ENCODE peak calls at places on chromosomes 16 and 17, in seven cellular contexts. One of them, this sample, is unnamed. For H3K9me3, the result is how much of the 10 kb centered on the place peaks cover.

GRCh38 chr17:82366749-82367148 is 4.8 kb upstream of the UTS2R start:
- DNase-seq in right cardiac atrium: no peak
- DNase-seq in CD4-positive, alpha-beta memory T cell: no peak
- DNase-seq in lower lobe of right lung: peak
- DNase-seq in CD8-positive, alpha-beta memory T cell: no peak
- DNase-seq in Caco-2: no peak
- DNase-seq in left lung: no peak
- DNase-seq in this sample: no peak

GRCh38 chr16:67149276-67150057 is 1.3 kb downstream of the B3GNT9 start:
- DNase-seq in right cardiac atrium: peak
- DNase-seq in CD4-positive, alpha-beta memory T cell: no peak
- DNase-seq in lower lobe of right lung: no peak
- DNase-seq in CD8-positive, alpha-beta memory T cell: no peak
- DNase-seq in Caco-2: no peak
- DNase-seq in left lung: no peak
- DNase-seq in this sample: no peak

GRCh38 chr17:31373150-31374082 is 18.1 kb upstream of the RAB11FIP4 start:
- DNase-seq in right cardiac atrium: no peak
- DNase-seq in CD4-positive, alpha-beta memory T cell: peak
- DNase-seq in lower lobe of right lung: no peak
- DNase-seq in CD8-positive, alpha-beta memory T cell: peak
- DNase-seq in Caco-2: peak
- DNase-seq in left lung: no peak
- DNase-seq in this sample: no peak

GRCh38 chr17:55434721-55435120 is 13.1 kb upstream of the MMD start:
- DNase-seq in right cardiac atrium: no peak
- DNase-seq in CD4-positive, alpha-beta memory T cell: no peak
- DNase-seq in lower lobe of right lung: no peak
- DNase-seq in CD8-positive, alpha-beta memory T cell: no peak
- DNase-seq in Caco-2: no peak
- DNase-seq in left lung: no peak
- DNase-seq in this sample: no peak

GRCh38 chr17:57605734-57606105 is 139.4 kb downstream of the CCDC182 start:
- DNase-seq in right cardiac atrium: no peak
- DNase-seq in CD4-positive, alpha-beta memory T cell: no peak
- DNase-seq in lower lobe of right lung: no peak
- DNase-seq in CD8-positive, alpha-beta memory T cell: no peak
- DNase-seq in Caco-2: no peak
- DNase-seq in left lung: no peak
- DNase-seq in this sample: no peak

GRCh38 chr16:80932725-80933124 is 74.0 kb downstream of the CMC2 start:
- DNase-seq in right cardiac atrium: peak
- DNase-seq in CD4-positive, alpha-beta memory T cell: no peak
- DNase-seq in lower lobe of right lung: peak
- DNase-seq in CD8-positive, alpha-beta memory T cell: no peak
- DNase-seq in Caco-2: peak
- DNase-seq in left lung: peak
- DNase-seq in this sample: no peak

GRCh38 chr17:40751065-40751464 is 4.1 kb downstream of the KRT25 start:
- DNase-seq in right cardiac atrium: no peak
- DNase-seq in CD4-positive, alpha-beta memory T cell: no peak
- DNase-seq in lower lobe of right lung: no peak
- DNase-seq in CD8-positive, alpha-beta memory T cell: no peak
- DNase-seq in Caco-2: no peak
- DNase-seq in left lung: no peak
- DNase-seq in this sample: no peak

GRCh38 chr16:66474750-66475199 is 47.7 kb downstream of the BEAN1 start:
- DNase-seq in right cardiac atrium: no peak
- DNase-seq in CD4-positive, alpha-beta memory T cell: peak
- DNase-seq in lower lobe of right lung: no peak
- DNase-seq in CD8-positive, alpha-beta memory T cell: peak
- DNase-seq in Caco-2: no peak
- DNase-seq in left lung: no peak
- DNase-seq in this sample: no peak

GRCh38 chr17:30093463-30094147 is 23.0 kb upstream of the NSRP1 start:
- DNase-seq in right cardiac atrium: no peak
- DNase-seq in CD4-positive, alpha-beta memory T cell: peak
- DNase-seq in lower lobe of right lung: no peak
- DNase-seq in CD8-positive, alpha-beta memory T cell: peak
- DNase-seq in Caco-2: peak
- DNase-seq in left lung: no peak
- DNase-seq in this sample: peak

GRCh38 chr16:56967733-56968132 is 6.0 kb downstream of the CETP start:
- DNase-seq in right cardiac atrium: no peak
- DNase-seq in CD4-positive, alpha-beta memory T cell: no peak
- DNase-seq in lower lobe of right lung: no peak
- DNase-seq in CD8-positive, alpha-beta memory T cell: no peak
- DNase-seq in Caco-2: no peak
- DNase-seq in left lung: no peak
- DNase-seq in this sample: no peak

GRCh38 chr16:8752706-8753105 is 44.7 kb downstream of the TMEM186 start:
- DNase-seq in right cardiac atrium: no peak
- DNase-seq in CD4-positive, alpha-beta memory T cell: no peak
- DNase-seq in lower lobe of right lung: no peak
- DNase-seq in CD8-positive, alpha-beta memory T cell: no peak
- DNase-seq in Caco-2: no peak
- DNase-seq in left lung: no peak
- DNase-seq in this sample: no peak
- H3K9me3 ChIP-seq in right cardiac atrium: under half
- H3K9me3 ChIP-seq in CD4-positive, alpha-beta memory T cell: under half
- H3K9me3 ChIP-seq in lower lobe of right lung: under half
- H3K9me3 ChIP-seq in CD8-positive, alpha-beta memory T cell: under half
- H3K9me3 ChIP-seq in Caco-2: under half
- H3K9me3 ChIP-seq in left lung: under half
- H3K9me3 ChIP-seq in this sample: under half

GRCh38 chr17:47763913-47764582 is 31.0 kb downstream of the TBX21 start:
- DNase-seq in right cardiac atrium: no peak
- DNase-seq in CD4-positive, alpha-beta memory T cell: no peak
- DNase-seq in lower lobe of right lung: no peak
- DNase-seq in CD8-positive, alpha-beta memory T cell: no peak
- DNase-seq in Caco-2: no peak
- DNase-seq in left lung: no peak
- DNase-seq in this sample: no peak
- H3K9me3 ChIP-seq in right cardiac atrium: under half
- H3K9me3 ChIP-seq in CD4-positive, alpha-beta memory T cell: under half
- H3K9me3 ChIP-seq in lower lobe of right lung: under half
- H3K9me3 ChIP-seq in CD8-positive, alpha-beta memory T cell: under half
- H3K9me3 ChIP-seq in Caco-2: under half
- H3K9me3 ChIP-seq in left lung: under half
- H3K9me3 ChIP-seq in this sample: under half

GRCh38 chr16:3388325-3388724 is 12.5 kb downstream of the ZSCAN32 start:
- DNase-seq in right cardiac atrium: no peak
- DNase-seq in CD4-positive, alpha-beta memory T cell: no peak
- DNase-seq in lower lobe of right lung: no peak
- DNase-seq in CD8-positive, alpha-beta memory T cell: no peak
- DNase-seq in Caco-2: no peak
- DNase-seq in left lung: no peak
- DNase-seq in this sample: no peak
- H3K9me3 ChIP-seq in right cardiac atrium: under half
- H3K9me3 ChIP-seq in CD4-positive, alpha-beta memory T cell: under half
- H3K9me3 ChIP-seq in lower lobe of right lung: half or more
- H3K9me3 ChIP-seq in CD8-positive, alpha-beta memory T cell: under half
- H3K9me3 ChIP-seq in Caco-2: under half
- H3K9me3 ChIP-seq in left lung: under half
- H3K9me3 ChIP-seq in this sample: under half

GRCh38 chr16:8576141-8577004 is 13.9 kb downstream of the TMEM114 start:
- DNase-seq in right cardiac atrium: no peak
- DNase-seq in CD4-positive, alpha-beta memory T cell: no peak
- DNase-seq in lower lobe of right lung: no peak
- DNase-seq in CD8-positive, alpha-beta memory T cell: no peak
- DNase-seq in Caco-2: no peak
- DNase-seq in left lung: no peak
- DNase-seq in this sample: no peak

GRCh38 chr16:8579559-8579958 is 10.8 kb downstream of the TMEM114 start:
- DNase-seq in right cardiac atrium: no peak
- DNase-seq in CD4-positive, alpha-beta memory T cell: no peak
- DNase-seq in lower lobe of right lung: no peak
- DNase-seq in CD8-positive, alpha-beta memory T cell: no peak
- DNase-seq in Caco-2: no peak
- DNase-seq in left lung: no peak
- DNase-seq in this sample: no peak

GRCh38 chr16:8581923-8582580 is 8.3 kb downstream of the TMEM114 start:
- DNase-seq in right cardiac atrium: no peak
- DNase-seq in CD4-positive, alpha-beta memory T cell: no peak
- DNase-seq in lower lobe of right lung: peak
- DNase-seq in CD8-positive, alpha-beta memory T cell: no peak
- DNase-seq in Caco-2: no peak
- DNase-seq in left lung: peak
- DNase-seq in this sample: no peak

GRCh38 chr16:8575399-8575798 is 14.9 kb downstream of the TMEM114 start:
- DNase-seq in right cardiac atrium: no peak
- DNase-seq in CD4-positive, alpha-beta memory T cell: no peak
- DNase-seq in lower lobe of right lung: no peak
- DNase-seq in CD8-positive, alpha-beta memory T cell: no peak
- DNase-seq in Caco-2: no peak
- DNase-seq in left lung: no peak
- DNase-seq in this sample: no peak

GRCh38 chr16:8577678-8578304 is 12.5 kb downstream of the TMEM114 start:
- DNase-seq in right cardiac atrium: no peak
- DNase-seq in CD4-positive, alpha-beta memory T cell: no peak
- DNase-seq in lower lobe of right lung: no peak
- DNase-seq in CD8-positive, alpha-beta memory T cell: no peak
- DNase-seq in Caco-2: no peak
- DNase-seq in left lung: no peak
- DNase-seq in this sample: no peak
- H3K9me3 ChIP-seq in right cardiac atrium: under half
- H3K9me3 ChIP-seq in CD4-positive, alpha-beta memory T cell: under half
- H3K9me3 ChIP-seq in lower lobe of right lung: under half
- H3K9me3 ChIP-seq in CD8-positive, alpha-beta memory T cell: under half
- H3K9me3 ChIP-seq in Caco-2: under half
- H3K9me3 ChIP-seq in left lung: under half
- H3K9me3 ChIP-seq in this sample: under half

GRCh38 chr17:77665833-77666232 is 292.7 kb upstream of the TNRC6C start:
- DNase-seq in right cardiac atrium: no peak
- DNase-seq in CD4-positive, alpha-beta memory T cell: no peak
- DNase-seq in lower lobe of right lung: no peak
- DNase-seq in CD8-positive, alpha-beta memory T cell: no peak
- DNase-seq in Caco-2: no peak
- DNase-seq in left lung: no peak
- DNase-seq in this sample: no peak

GRCh38 chr17:77666480-77666879 is 292.0 kb upstream of the TNRC6C start:
- DNase-seq in right cardiac atrium: no peak
- DNase-seq in CD4-positive, alpha-beta memory T cell: no peak
- DNase-seq in lower lobe of right lung: no peak
- DNase-seq in CD8-positive, alpha-beta memory T cell: no peak
- DNase-seq in Caco-2: no peak
- DNase-seq in left lung: no peak
- DNase-seq in this sample: no peak

GRCh38 chr17:77668518-77668917 is 290.0 kb upstream of the TNRC6C start:
- DNase-seq in right cardiac atrium: no peak
- DNase-seq in CD4-positive, alpha-beta memory T cell: no peak
- DNase-seq in lower lobe of right lung: no peak
- DNase-seq in CD8-positive, alpha-beta memory T cell: no peak
- DNase-seq in Caco-2: no peak
- DNase-seq in left lung: no peak
- DNase-seq in this sample: no peak

GRCh38 chr17:77667478-77667877 is 291.0 kb upstream of the TNRC6C start:
- DNase-seq in right cardiac atrium: no peak
- DNase-seq in CD4-positive, alpha-beta memory T cell: no peak
- DNase-seq in lower lobe of right lung: no peak
- DNase-seq in CD8-positive, alpha-beta memory T cell: no peak
- DNase-seq in Caco-2: no peak
- DNase-seq in left lung: no peak
- DNase-seq in this sample: no peak

DNA sequence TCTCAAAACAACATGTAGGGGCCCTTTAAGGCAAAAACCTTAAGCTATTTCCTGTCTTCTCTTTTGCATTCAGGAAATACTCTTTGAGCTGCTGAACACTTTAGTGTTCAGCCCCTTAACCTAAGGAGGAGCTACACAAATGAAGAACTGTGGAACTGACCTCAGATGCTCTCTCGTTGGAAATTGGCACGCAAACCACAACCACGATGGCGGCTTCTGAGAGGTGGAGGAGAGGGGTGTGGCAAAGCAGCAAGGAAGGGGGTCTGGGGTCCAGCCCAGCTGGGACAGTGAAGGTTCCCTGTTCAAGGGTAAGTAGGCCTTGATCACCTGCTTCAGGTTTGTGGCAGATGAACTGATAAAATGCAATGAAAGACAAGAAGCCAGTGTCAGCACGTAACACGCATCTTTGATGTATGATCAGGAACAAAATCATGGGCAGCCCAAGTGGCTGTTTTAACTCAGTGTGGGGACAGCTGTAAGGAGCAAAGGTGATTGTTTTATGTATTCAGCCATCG is 291.6 kb upstream of the TNRC6C start:
- DNase-seq in right cardiac atrium: no peak
- DNase-seq in CD4-positive, alpha-beta memory T cell: peak
- DNase-seq in lower lobe of right lung: no peak
- DNase-seq in CD8-positive, alpha-beta memory T cell: peak
- DNase-seq in Caco-2: no peak
- DNase-seq in left lung: no peak
- DNase-seq in this sample: no peak
- H3K9me3 ChIP-seq in right cardiac atrium: under half
- H3K9me3 ChIP-seq in CD4-positive, alpha-beta memory T cell: under half
- H3K9me3 ChIP-seq in lower lobe of right lung: under half
- H3K9me3 ChIP-seq in CD8-positive, alpha-beta memory T cell: under half
- H3K9me3 ChIP-seq in Caco-2: under half
- H3K9me3 ChIP-seq in left lung: under half
- H3K9me3 ChIP-seq in this sample: under half

GRCh38 chr16:854808-855410 is 54.4 kb upstream of the GNG13 start:
- DNase-seq in right cardiac atrium: peak
- DNase-seq in CD4-positive, alpha-beta memory T cell: no peak
- DNase-seq in lower lobe of right lung: no peak
- DNase-seq in CD8-positive, alpha-beta memory T cell: no peak
- DNase-seq in Caco-2: no peak
- DNase-seq in left lung: no peak
- DNase-seq in this sample: no peak
- H3K9me3 ChIP-seq in right cardiac atrium: under half
- H3K9me3 ChIP-seq in CD4-positive, alpha-beta memory T cell: under half
- H3K9me3 ChIP-seq in lower lobe of right lung: under half
- H3K9me3 ChIP-seq in CD8-positive, alpha-beta memory T cell: under half
- H3K9me3 ChIP-seq in Caco-2: under half
- H3K9me3 ChIP-seq in left lung: under half
- H3K9me3 ChIP-seq in this sample: under half

DNA sequence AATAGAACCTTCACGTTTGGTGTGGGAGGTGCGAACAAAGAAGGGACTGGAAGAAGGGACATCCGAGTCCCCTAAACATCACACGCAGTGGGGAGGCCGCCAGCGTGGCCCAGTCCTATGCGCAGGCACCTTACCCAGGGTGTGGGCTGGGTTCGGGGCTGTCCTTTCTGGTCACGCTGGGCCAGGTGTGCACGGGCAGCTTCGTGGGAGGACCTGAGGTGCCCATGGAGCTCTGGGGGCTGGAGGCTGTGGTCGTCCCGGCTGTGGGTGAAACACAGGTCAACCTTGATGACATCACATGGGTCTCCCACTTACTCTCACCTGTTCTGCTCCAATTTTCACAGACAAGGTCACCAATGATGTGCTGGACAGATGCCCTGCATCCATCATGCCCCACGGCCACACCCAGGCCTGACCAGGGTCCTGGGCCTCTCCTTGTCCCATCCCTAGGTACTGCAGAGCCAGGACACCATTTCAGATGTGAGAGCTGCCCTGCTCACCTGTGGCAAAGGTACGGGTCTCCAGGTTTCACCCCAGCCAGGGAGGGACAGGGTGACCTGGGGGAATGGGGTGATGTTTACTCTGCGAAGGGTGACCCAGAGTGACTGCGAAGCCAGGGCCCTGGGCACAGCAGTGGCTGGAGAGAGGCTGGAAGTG is 3.1 kb downstream of the CD300C start:
- DNase-seq in right cardiac atrium: no peak
- DNase-seq in CD4-positive, alpha-beta memory T cell: no peak
- DNase-seq in lower lobe of right lung: peak
- DNase-seq in CD8-positive, alpha-beta memory T cell: no peak
- DNase-seq in Caco-2: no peak
- DNase-seq in left lung: peak
- DNase-seq in this sample: no peak
- H3K9me3 ChIP-seq in right cardiac atrium: under half
- H3K9me3 ChIP-seq in CD4-positive, alpha-beta memory T cell: under half
- H3K9me3 ChIP-seq in lower lobe of right lung: under half
- H3K9me3 ChIP-seq in CD8-positive, alpha-beta memory T cell: under half
- H3K9me3 ChIP-seq in Caco-2: under half
- H3K9me3 ChIP-seq in left lung: under half
- H3K9me3 ChIP-seq in this sample: under half

GRCh38 chr16:24382929-24383328 is 126.8 kb downstream of the CACNG3 start:
- DNase-seq in right cardiac atrium: no peak
- DNase-seq in CD4-positive, alpha-beta memory T cell: no peak
- DNase-seq in lower lobe of right lung: no peak
- DNase-seq in CD8-positive, alpha-beta memory T cell: no peak
- DNase-seq in Caco-2: no peak
- DNase-seq in left lung: no peak
- DNase-seq in this sample: peak
- H3K9me3 ChIP-seq in right cardiac atrium: under half
- H3K9me3 ChIP-seq in CD4-positive, alpha-beta memory T cell: under half
- H3K9me3 ChIP-seq in lower lobe of right lung: under half
- H3K9me3 ChIP-seq in CD8-positive, alpha-beta memory T cell: under half
- H3K9me3 ChIP-seq in Caco-2: under half
- H3K9me3 ChIP-seq in left lung: under half
- H3K9me3 ChIP-seq in this sample: under half